ENCODE peak calls at places on chromosomes 5 and 9, in four cellular contexts. D is CD8-positive, alpha-beta memory T cell; U is left ventricle myocardium inferior; C is HAP-1. A is an unnamed sample. For H3K4me1, the result is how much of the 10 kb centered on the place peaks cover.

GRCh38 chr9:131981116-131981847 is 98.4 kb downstream of the MED27 start:
- DNase-seq in C (no peak), U (no peak), D (no peak), A (no peak)

GRCh38 chr9:101387871-101388506 is 3.2 kb upstream of the BAAT start:
- DNase-seq in C (peak), U (no peak), D (no peak), A (no peak)

GRCh38 chr9:97773723-97774122 is 76.6 kb upstream of the XPA start:
- DNase-seq in D (no peak), C (no peak), U (peak), A (no peak)

GRCh38 chr9:7094576-7094975 is 336.8 kb downstream of the KDM4C start:
- DNase-seq in C (no peak), D (no peak), U (no peak), A (no peak)

GRCh38 chr5:144125163-144125726 is 45.2 kb downstream of the YIPF5 start:
- DNase-seq in C (peak), U (no peak), D (no peak), A (no peak)

GRCh38 chr5:180316586-180316985 is 24.7 kb upstream of the MAPK9 start:
- DNase-seq in C (no peak), U (no peak), D (no peak), A (no peak)

GRCh38 chr9:125756499-125756898 is 9.3 kb downstream of the PBX3 start:
- DNase-seq in U (no peak), C (no peak), D (no peak), A (no peak)

GRCh38 chr5:61732376-61732775 is 400.3 kb downstream of the ZSWIM6 start:
- DNase-seq in D (no peak), U (no peak), C (no peak), A (no peak)

GRCh38 chr5:81924467-81924866 is 47.4 kb upstream of the ATG10 start:
- DNase-seq in D (no peak), C (no peak), U (peak), A (no peak)

GRCh38 chr5:84249918-84250635 is 134.6 kb downstream of the EDIL3 start:
- DNase-seq in U (no peak), C (no peak), D (no peak), A (no peak)

GRCh38 chr5:125700380-125700856 is 722.8 kb upstream of the GRAMD2B start:
- DNase-seq in D (no peak), U (no peak), C (peak), A (peak)

GRCh38 chr9:504921-505821 is 290.5 kb downstream of the DOCK8 start:
- DNase-seq in D (no peak), C (peak), U (peak), A (no peak)

GRCh38 chr5:75524071-75524470 is 12.4 kb downstream of the POLK start:
- DNase-seq in C (no peak), D (no peak), U (no peak), A (no peak)

GRCh38 chr9:135641745-135642144 is 2.4 kb upstream of the GLT6D1 start:
- DNase-seq in D (no peak), U (no peak), C (no peak), A (no peak)

GRCh38 chr5:93578179-93578812 is 2.7 kb downstream of the NR2F1-AS1 start:
- DNase-seq in U (no peak), C (no peak), D (no peak), A (peak)

GRCh38 chr5:78377056-78377717 is 16.8 kb downstream of the SCAMP1 start:
- DNase-seq in D (no peak), U (no peak), C (no peak), A (no peak)

GRCh38 chr5:162654661-162655406 is 587.3 kb downstream of the GABRG2 start:
- DNase-seq in D (no peak), U (no peak), C (no peak), A (no peak)

GRCh38 chr9:114266969-114267368 is 55.9 kb upstream of the ORM1 start:
- DNase-seq in U (no peak), C (no peak), D (no peak), A (no peak)

GRCh38 chr5:171571663-171572062 is 152.2 kb downstream of the FGF18 start:
- DNase-seq in U (no peak), C (no peak), D (no peak), A (no peak)

GRCh38 chr9:4301971-4302427 is 2.1 kb upstream of the GLIS3 start:
- DNase-seq in U (peak), D (no peak), C (no peak), A (no peak)

GRCh38 chr9:6645153-6646027 is at the start of gene GLDC:
- DNase-seq in C (no peak), D (peak), U (peak), A (peak)

GRCh38 chr9:12723409-12724028 is 30.3 kb downstream of the TYRP1 start:
- DNase-seq in D (no peak), U (no peak), C (no peak), A (no peak)

GRCh38 chr5:159990506-159990905 is 18.4 kb upstream of the TTC1 start:
- DNase-seq in U (no peak), D (no peak), C (no peak), A (no peak)

GRCh38 chr5:43396762-43397304 is 15.4 kb downstream of the CCL28 start:
- DNase-seq in C (no peak), U (peak), D (peak), A (peak)

GRCh38 chr5:132839426-132840301 is 9.2 kb upstream of the SHROOM1 start:
- DNase-seq in C (no peak), D (no peak), U (no peak), A (no peak)

GRCh38 chr9:120386390-120387131 is 193.4 kb downstream of the CDK5RAP2 start:
- DNase-seq in D (no peak), C (no peak), U (no peak), A (peak)

GRCh38 chr5:58505971-58506640 is 14.9 kb downstream of the GAPT start:
- DNase-seq in D (no peak), U (no peak), C (no peak), A (no peak)

DNA sequence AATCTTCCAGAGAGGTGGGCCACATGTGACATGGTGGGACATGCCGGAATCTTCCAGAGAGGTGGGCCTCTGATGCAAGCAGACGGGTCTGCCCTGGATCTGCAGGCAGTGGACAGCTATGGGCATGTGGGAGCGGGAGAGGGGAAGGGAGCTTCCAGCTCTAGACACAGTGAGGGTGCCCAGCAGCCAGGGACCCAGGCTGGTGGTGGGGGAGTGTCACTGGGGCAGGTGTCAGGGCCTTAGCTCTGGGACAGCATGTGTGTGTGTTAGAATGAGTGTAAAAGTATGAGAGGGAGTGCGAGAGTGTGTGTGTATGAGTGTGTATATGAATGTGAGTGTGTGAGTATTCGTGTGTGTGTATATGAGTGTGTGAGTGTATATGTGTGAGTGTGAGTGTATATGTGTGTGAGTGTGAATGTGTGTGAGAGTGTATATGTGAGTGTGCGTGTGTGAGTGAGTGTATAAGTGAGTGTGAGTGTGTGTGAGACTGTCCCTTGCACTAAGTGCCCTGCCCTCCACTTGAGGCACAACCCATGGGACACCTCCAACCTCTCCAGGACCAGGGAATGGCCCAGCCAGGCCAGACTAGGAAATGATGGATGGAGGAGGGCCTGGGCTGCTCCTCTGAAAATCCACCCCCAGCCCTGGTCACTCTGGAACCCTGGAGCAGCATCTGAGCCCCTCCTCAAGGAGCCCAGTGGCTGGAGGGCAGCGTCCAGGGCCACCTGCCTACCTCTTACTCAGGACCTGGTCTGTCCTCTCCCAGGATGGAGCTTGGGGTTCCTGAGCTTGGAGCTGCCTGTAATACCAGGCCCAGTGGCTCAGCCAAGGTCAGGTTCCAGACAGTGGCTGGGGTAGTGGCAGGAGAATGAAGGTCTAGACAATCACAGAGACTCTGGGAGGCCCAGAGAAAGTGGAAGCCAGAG is 122.2 kb downstream of the C9orf50 start:
- DNase-seq in D (no peak), U (no peak), C (no peak), A (no peak)
- H3K4me1 ChIP-seq in D (under half), U (half or more), C (under half), A (under half)

DNA sequence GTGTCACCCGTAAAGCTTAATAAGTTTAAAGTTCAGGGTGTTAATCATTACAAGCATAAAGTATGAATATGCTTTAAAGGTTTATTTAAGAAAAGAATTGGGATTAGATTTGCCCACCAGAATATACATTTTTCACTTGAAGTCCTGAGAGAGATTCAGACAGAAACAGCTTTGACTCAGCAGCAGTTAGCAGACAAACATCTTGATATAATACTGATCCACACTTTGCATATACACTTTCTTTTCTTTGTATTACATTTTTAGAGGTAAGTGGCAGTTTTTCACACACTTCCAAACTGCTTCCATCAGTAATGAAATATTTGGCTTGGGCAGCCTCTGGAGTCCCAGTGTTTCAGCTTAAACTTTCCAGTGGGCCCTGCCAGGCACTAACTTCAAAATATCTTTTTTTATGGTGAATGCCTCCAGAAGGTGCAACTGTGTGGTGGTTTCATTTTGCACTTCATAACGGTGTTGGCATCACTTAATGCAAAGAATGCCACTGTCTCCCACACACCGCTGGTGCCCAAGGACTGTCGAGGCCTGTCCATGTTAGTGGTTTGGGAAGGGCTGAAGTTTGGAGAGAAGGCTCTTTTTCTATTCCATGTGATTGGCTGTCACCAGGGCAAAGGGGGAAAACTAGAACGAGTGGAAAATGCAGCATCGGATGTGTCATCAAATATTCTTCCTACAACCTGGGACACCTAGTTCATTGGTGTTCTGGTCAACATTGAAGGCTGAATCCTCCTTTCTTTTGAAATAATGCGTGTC is 53.0 kb downstream of the PIK3R1 start:
- DNase-seq in C (no peak), U (no peak), D (no peak), A (no peak)
- H3K4me1 ChIP-seq in C (under half), U (half or more), D (half or more), A (half or more)

GRCh38 chr5:53326420-53327153 is 153.8 kb upstream of the FST start:
- DNase-seq in C (no peak), D (no peak), U (no peak), A (no peak)
- H3K4me1 ChIP-seq in C (under half), D (under half), U (under half), A (under half)

GRCh38 chr5:150780180-150780692 is 1.7 kb downstream of the SMIM3 start:
- DNase-seq in D (no peak), U (peak), C (no peak), A (no peak)
- H3K4me1 ChIP-seq in D (half or more), U (half or more), C (under half), A (half or more)

GRCh38 chr5:150137168-150137957 is 18.3 kb downstream of the PDGFRB start:
- DNase-seq in C (no peak), D (no peak), U (no peak), A (no peak)
- H3K4me1 ChIP-seq in C (under half), D (under half), U (half or more), A (under half)

GRCh38 chr9:134346151-134346550 is 19.9 kb downstream of the RXRA start:
- DNase-seq in U (no peak), D (no peak), C (no peak), A (no peak)
- H3K4me1 ChIP-seq in U (half or more), D (under half), C (under half), A (half or more)

DNA sequence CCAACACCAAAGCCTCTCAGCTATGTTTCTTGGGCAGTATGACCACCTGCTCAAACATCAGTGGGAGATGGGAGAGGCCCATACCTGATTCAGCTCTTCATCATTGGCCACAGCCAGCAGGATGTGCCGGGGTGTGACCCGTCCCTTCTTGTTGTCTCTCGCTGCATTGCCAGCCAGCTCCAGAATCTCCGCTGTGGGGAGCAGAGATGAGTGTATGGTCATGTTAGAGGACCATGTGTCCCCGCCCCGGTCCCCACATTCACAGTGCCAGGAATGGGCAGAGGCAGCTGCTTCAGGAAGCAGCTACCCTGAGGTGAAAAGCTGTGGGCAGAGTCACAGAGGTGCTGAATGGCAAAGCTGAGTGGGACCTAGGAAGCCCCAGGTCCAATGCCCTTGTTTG is 29.1 kb downstream of the MACROH2A1 start:
- DNase-seq in C (no peak), U (no peak), D (no peak), A (no peak)
- H3K4me1 ChIP-seq in C (under half), U (half or more), D (under half), A (under half)

DNA sequence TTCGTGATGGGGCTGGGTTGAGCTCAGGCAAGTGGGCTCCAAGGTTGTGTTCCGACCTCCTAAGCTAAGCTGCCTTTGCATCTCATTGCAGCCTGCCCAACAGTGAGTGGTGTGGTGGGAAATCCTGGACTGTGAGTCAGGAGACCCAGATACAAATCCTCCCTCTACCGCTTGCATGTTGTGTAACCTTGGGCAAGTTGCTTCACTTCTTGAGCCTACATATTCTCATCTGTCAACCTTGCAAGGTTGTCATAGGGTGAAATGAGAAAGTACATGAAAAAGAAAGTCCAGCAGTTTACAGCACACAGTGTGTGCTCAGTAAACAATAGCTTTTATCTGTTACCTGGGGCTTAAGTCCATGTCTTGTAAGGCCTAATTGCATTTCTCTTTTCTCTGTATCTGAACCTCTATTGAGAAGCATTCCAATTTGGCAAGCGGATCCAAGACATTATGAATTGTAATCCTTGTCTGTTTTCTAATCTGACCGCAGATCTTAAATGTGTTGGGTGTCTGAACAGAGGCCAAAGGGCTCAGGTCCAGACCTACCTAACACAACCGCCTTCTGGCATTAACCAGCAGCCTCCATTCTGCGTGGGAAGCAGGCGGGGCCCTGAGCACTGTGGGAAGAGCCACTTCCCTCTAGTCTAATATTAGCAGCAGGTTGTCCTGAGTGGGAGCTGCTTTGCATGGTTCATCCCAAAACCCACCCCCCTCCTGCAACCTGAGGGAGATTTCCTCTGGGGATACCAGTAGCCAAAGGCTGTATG is 1.8 kb upstream of the GALNT12 start:
- DNase-seq in C (peak), D (no peak), U (no peak), A (no peak)
- H3K4me1 ChIP-seq in C (under half), D (under half), U (under half), A (under half)